ENCODE peak calls at places on chromosomes 11 and 22, in eight cellular contexts. G, P, K, I, Y, H, U and L are unnamed samples.
A peak's percentile ranks its signal among the peaks of the same experiment; 100 is the strongest.

GRCh38 chr22:37401401-37401859 is 25.8 kb downstream of the ELFN2 start:
- DNase-seq in H (peak; percentile 26), I (no peak), Y (no peak), K (no peak), G (no peak), P (no peak), U (no peak), L (no peak)

GRCh38 chr22:25700996-25701815 is 40.8 kb upstream of the MYO18B start:
- DNase-seq in H (peak; percentile 19), U (no peak), I (no peak), Y (no peak), G (no peak), P (no peak), K (no peak), L (no peak)

GRCh38 chr11:87366346-87366745 is 328.6 kb downstream of the TMEM135 start:
- DNase-seq in G (no peak), K (no peak), H (no peak), I (no peak), Y (no peak), P (no peak), U (no peak), L (no peak)

GRCh38 chr11:70720291-70720690 is 322.0 kb downstream of the CTTN start:
- DNase-seq in U (no peak), H (no peak), G (no peak), I (no peak), Y (no peak), P (no peak), K (no peak), L (no peak)

GRCh38 chr11:108654994-108655631 is 9.8 kb upstream of the DDX10 start:
- DNase-seq in U (peak; percentile 54), I (peak; percentile 27), P (peak; percentile 66), G (no peak), H (peak; percentile 22), Y (no peak), K (no peak), L (no peak)

GRCh38 chr11:3891751-3892150 is 36.3 kb downstream of the STIM1 start:
- DNase-seq in H (no peak), I (no peak), G (no peak), U (no peak), K (no peak), P (no peak), Y (no peak), L (no peak)

GRCh38 chr11:76561245-76561644 is 109.3 kb downstream of the LRRC32 start:
- DNase-seq in U (no peak), G (no peak), I (no peak), H (no peak), K (no peak), Y (no peak), P (no peak), L (no peak)

GRCh38 chr22:20211997-20212753 is 55.9 kb downstream of the RTN4R start:
- DNase-seq in I (no peak), K (no peak), P (peak; percentile 72), H (no peak), Y (no peak), G (peak; percentile 79), U (no peak), L (no peak)

GRCh38 chr22:22856885-22857606 is 30.6 kb upstream of the IGLL5 start:
- DNase-seq in U (no peak), K (no peak), I (no peak), P (no peak), H (no peak), Y (no peak), G (no peak), L (no peak)

GRCh38 chr22:44698531-44699421 is 3.2 kb upstream of the PRR5 start:
- DNase-seq in K (no peak), P (no peak), U (no peak), Y (peak; percentile 78), G (no peak), I (no peak), H (peak; percentile 54), L (no peak)

GRCh38 chr22:41523464-41524221 is 20.6 kb downstream of the POLR3H start:
- DNase-seq in P (no peak), K (no peak), I (no peak), Y (no peak), G (peak; percentile 67), U (no peak), H (peak; percentile 68), L (no peak)

GRCh38 chr11:9273430-9274336 is 8.5 kb upstream of the DENND5A start:
- DNase-seq in H (no peak), U (no peak), P (no peak), K (no peak), Y (peak; percentile 97), G (no peak), I (no peak), L (no peak)

GRCh38 chr11:77036398-77036797 is 2.2 kb downstream of the B3GNT6 start:
- DNase-seq in Y (no peak), G (no peak), H (no peak), P (no peak), U (no peak), K (no peak), I (no peak), L (no peak)

GRCh38 chr11:22681281-22681812 is 14.9 kb downstream of the GAS2 start:
- DNase-seq in P (no peak), U (no peak), I (no peak), K (no peak), H (no peak), Y (no peak), G (no peak), L (no peak)

GRCh38 chr11:64322925-64323260 is 5.0 kb downstream of the PRDX5 start:
- DNase-seq in P (no peak), Y (no peak), H (no peak), G (no peak), I (no peak), K (no peak), U (no peak), L (no peak)

GRCh38 chr11:134120921-134121526 is 52.2 kb downstream of the JAM3 start:
- DNase-seq in G (peak; percentile 55), K (no peak), Y (no peak), P (no peak), U (no peak), H (no peak), I (no peak), L (no peak)

GRCh38 chr11:59560290-59560701 is 49.0 kb downstream of the OR4D9 start:
- DNase-seq in K (no peak), P (peak; percentile 81), H (peak; percentile 17), G (no peak), Y (peak; percentile 66), U (no peak), I (peak; percentile 54), L (no peak)

GRCh38 chr11:29125621-29126020 is 891.2 kb downstream of the KCNA4 start:
- DNase-seq in I (no peak), Y (peak; percentile 41), U (no peak), P (no peak), G (no peak), H (no peak), K (no peak), L (no peak)

GRCh38 chr11:78039919-78040671 is 17.0 kb upstream of the KCTD14 start:
- DNase-seq in G (peak; percentile 88), Y (peak; percentile 61), K (no peak), U (peak; percentile 53), P (peak; percentile 63), I (peak; percentile 66), H (peak; percentile 76), L (no peak)

GRCh38 chr22:27075028-27075678 is 417.8 kb downstream of the MIAT start:
- DNase-seq in P (no peak), Y (no peak), I (no peak), G (no peak), H (no peak), U (no peak), K (no peak), L (no peak)

GRCh38 chr22:46547883-46548244 is 10.4 kb upstream of the CELSR1 start:
- DNase-seq in G (peak; percentile 93), I (no peak), H (peak; percentile 95), K (no peak), U (no peak), Y (peak; percentile 57), P (no peak), L (no peak)

GRCh38 chr11:115580927-115581680 is 76.9 kb upstream of the CADM1 start:
- DNase-seq in H (no peak), G (no peak), P (no peak), Y (no peak), I (no peak), U (peak; percentile 48), K (no peak), L (no peak)

GRCh38 chr11:62791501-62792192 is at the start of gene TMEM223:
- DNase-seq in U (peak; percentile 84), G (peak; percentile 93), P (peak; percentile 86), I (peak; percentile 92), H (peak; percentile 70), Y (peak; percentile 72), K (peak; percentile 80), L (peak; percentile 82)

GRCh38 chr11:70769106-70769505 is 370.8 kb downstream of the CTTN start:
- DNase-seq in K (no peak), I (no peak), H (no peak), P (no peak), G (no peak), Y (no peak), U (no peak), L (no peak)

GRCh38 chr11:105236631-105237030 is 97.1 kb upstream of the CARD18 start:
- DNase-seq in H (peak; percentile 56), U (no peak), Y (no peak), K (no peak), P (no peak), I (no peak), G (no peak), L (no peak)

GRCh38 chr11:77126861-77127673 is 979 bp upstream of the MYO7A start:
- DNase-seq in G (peak; percentile 68), H (peak; percentile 10), U (peak; percentile 77), P (peak; percentile 71), Y (peak; percentile 31), K (peak; percentile 31), I (peak; percentile 81), L (peak; percentile 23)

GRCh38 chr22:44180706-44181032 is at the start of gene PARVG:
- DNase-seq in U (peak; percentile 30), Y (peak; percentile 50), G (no peak), P (no peak), K (no peak), H (no peak), I (peak; percentile 83), L (no peak)

GRCh38 chr11:69122642-69123431 is 32.9 kb upstream of the SMIM38 start:
- DNase-seq in I (peak; percentile 71), U (no peak), H (no peak), K (peak; percentile 14), Y (no peak), G (peak; percentile 78), P (peak; percentile 80), L (no peak)

GRCh38 chr11:12287009-12287373 is 90.4 kb upstream of the PARVA start:
- DNase-seq in I (no peak), P (no peak), G (peak; percentile 80), Y (no peak), U (no peak), K (no peak), H (peak; percentile 92), L (no peak)

GRCh38 chr22:39954584-39955055 is 5.6 kb upstream of the TMA7B start:
- DNase-seq in G (no peak), H (peak; percentile 41), P (no peak), Y (no peak), U (no peak), I (no peak), K (no peak), L (no peak)

GRCh38 chr11:87325490-87325872 is 287.7 kb downstream of the TMEM135 start:
- DNase-seq in U (no peak), K (no peak), H (no peak), P (no peak), G (no peak), Y (no peak), I (no peak), L (no peak)

GRCh38 chr11:42465613-42466012 is 846.2 kb upstream of the API5 start:
- DNase-seq in P (no peak), K (no peak), G (no peak), Y (no peak), H (no peak), I (no peak), U (no peak), L (no peak)

GRCh38 chr11:123211981-123212380 is 16.9 kb upstream of the CLMP start:
- DNase-seq in Y (no peak), U (no peak), P (no peak), K (no peak), H (no peak), I (no peak), G (no peak), L (no peak)

GRCh38 chr11:44950036-44950624 is 553 bp downstream of the TP53I11 start:
- DNase-seq in K (no peak), Y (no peak), H (no peak), U (peak; percentile 31), P (peak; percentile 56), G (peak; percentile 64), I (peak; percentile 44), L (no peak)